ENCODE peak calls at places on chromosomes 7 and 10, in five cellular contexts. One of them, this sample, is unnamed.

GRCh38 chr7:131556055-131556911 is at the start of gene PODXL:
- DNase-seq in substantia nigra: peak
- DNase-seq in HuH-7.5: peak
- DNase-seq in NCI-H82: peak
- DNase-seq in neural progenitor cell: peak
- DNase-seq in this sample: peak

GRCh38 chr7:15836041-15836440 is 149.6 kb upstream of the MEOX2 start:
- DNase-seq in neural progenitor cell: no peak
- DNase-seq in substantia nigra: no peak
- DNase-seq in NCI-H82: no peak
- DNase-seq in HuH-7.5: no peak
- DNase-seq in this sample: no peak

GRCh38 chr10:116080553-116080952 is 192.5 kb downstream of the GFRA1 start:
- DNase-seq in substantia nigra: no peak
- DNase-seq in NCI-H82: no peak
- DNase-seq in HuH-7.5: no peak
- DNase-seq in neural progenitor cell: no peak
- DNase-seq in this sample: no peak

GRCh38 chr7:24245362-24245761 is 38.6 kb upstream of the NPY start:
- DNase-seq in neural progenitor cell: no peak
- DNase-seq in NCI-H82: no peak
- DNase-seq in HuH-7.5: no peak
- DNase-seq in substantia nigra: no peak
- DNase-seq in this sample: no peak

GRCh38 chr10:84820121-84820520 is 491.7 kb downstream of the CCSER2 start:
- DNase-seq in HuH-7.5: no peak
- DNase-seq in substantia nigra: no peak
- DNase-seq in neural progenitor cell: no peak
- DNase-seq in NCI-H82: peak
- DNase-seq in this sample: no peak

GRCh38 chr7:130290745-130291144 is 2.2 kb upstream of the CPA4 start:
- DNase-seq in substantia nigra: no peak
- DNase-seq in neural progenitor cell: no peak
- DNase-seq in NCI-H82: no peak
- DNase-seq in HuH-7.5: no peak
- DNase-seq in this sample: no peak

GRCh38 chr10:31754803-31755624 is 173.6 kb downstream of the ARHGAP12 start:
- DNase-seq in substantia nigra: peak
- DNase-seq in NCI-H82: no peak
- DNase-seq in neural progenitor cell: peak
- DNase-seq in HuH-7.5: no peak
- DNase-seq in this sample: no peak

GRCh38 chr7:64959072-64959747 is 31.6 kb downstream of the ZNF117 start:
- DNase-seq in HuH-7.5: no peak
- DNase-seq in NCI-H82: peak
- DNase-seq in substantia nigra: no peak
- DNase-seq in neural progenitor cell: peak
- DNase-seq in this sample: no peak

GRCh38 chr10:75426880-75427279 is 4.5 kb upstream of the LRMDA start:
- DNase-seq in neural progenitor cell: no peak
- DNase-seq in substantia nigra: no peak
- DNase-seq in NCI-H82: no peak
- DNase-seq in HuH-7.5: no peak
- DNase-seq in this sample: no peak

GRCh38 chr7:136528329-136528728 is 340.1 kb upstream of the CHRM2 start:
- DNase-seq in neural progenitor cell: no peak
- DNase-seq in NCI-H82: no peak
- DNase-seq in HuH-7.5: no peak
- DNase-seq in substantia nigra: no peak
- DNase-seq in this sample: no peak

GRCh38 chr10:30282226-30282625 is 66.9 kb downstream of the MTPAP start:
- DNase-seq in neural progenitor cell: no peak
- DNase-seq in substantia nigra: no peak
- DNase-seq in NCI-H82: no peak
- DNase-seq in HuH-7.5: no peak
- DNase-seq in this sample: no peak

GRCh38 chr7:97215556-97215955 is 98.1 kb downstream of the SDHAF3 start:
- DNase-seq in NCI-H82: peak
- DNase-seq in substantia nigra: no peak
- DNase-seq in HuH-7.5: no peak
- DNase-seq in neural progenitor cell: peak
- DNase-seq in this sample: no peak

GRCh38 chr10:79354141-79354540 is 6.9 kb downstream of the PPIF start:
- DNase-seq in HuH-7.5: no peak
- DNase-seq in neural progenitor cell: no peak
- DNase-seq in substantia nigra: no peak
- DNase-seq in NCI-H82: no peak
- DNase-seq in this sample: no peak

GRCh38 chr10:32788359-32788758 is 169.7 kb downstream of the ITGB1 start:
- DNase-seq in substantia nigra: no peak
- DNase-seq in NCI-H82: no peak
- DNase-seq in HuH-7.5: no peak
- DNase-seq in neural progenitor cell: no peak
- DNase-seq in this sample: no peak

GRCh38 chr7:141609566-141609965 is 58.4 kb downstream of the AGK start:
- DNase-seq in neural progenitor cell: no peak
- DNase-seq in NCI-H82: no peak
- DNase-seq in substantia nigra: no peak
- DNase-seq in HuH-7.5: no peak
- DNase-seq in this sample: no peak

GRCh38 chr10:70656489-70656888 is 15.8 kb upstream of the ADAMTS14 start:
- DNase-seq in substantia nigra: no peak
- DNase-seq in HuH-7.5: no peak
- DNase-seq in NCI-H82: no peak
- DNase-seq in neural progenitor cell: no peak
- DNase-seq in this sample: no peak

GRCh38 chr7:151459726-151460473 is 20.0 kb upstream of the CRYGN start:
- DNase-seq in substantia nigra: peak
- DNase-seq in neural progenitor cell: peak
- DNase-seq in HuH-7.5: peak
- DNase-seq in NCI-H82: peak
- DNase-seq in this sample: peak

GRCh38 chr7:47816647-47817046 is 131.6 kb downstream of the PKD1L1 start:
- DNase-seq in substantia nigra: no peak
- DNase-seq in HuH-7.5: no peak
- DNase-seq in NCI-H82: no peak
- DNase-seq in neural progenitor cell: no peak
- DNase-seq in this sample: no peak

GRCh38 chr10:43061764-43062163 is 15.1 kb upstream of the RET start:
- DNase-seq in neural progenitor cell: no peak
- DNase-seq in NCI-H82: no peak
- DNase-seq in HuH-7.5: no peak
- DNase-seq in substantia nigra: no peak
- DNase-seq in this sample: no peak

GRCh38 chr10:58544135-58544534 is 31.5 kb downstream of the BICC1 start:
- DNase-seq in NCI-H82: no peak
- DNase-seq in substantia nigra: no peak
- DNase-seq in HuH-7.5: no peak
- DNase-seq in neural progenitor cell: no peak
- DNase-seq in this sample: no peak

GRCh38 chr10:43130756-43131155 is 7.5 kb upstream of the CSGALNACT2 start:
- DNase-seq in HuH-7.5: no peak
- DNase-seq in NCI-H82: no peak
- DNase-seq in substantia nigra: no peak
- DNase-seq in neural progenitor cell: no peak
- DNase-seq in this sample: no peak

GRCh38 chr10:29957887-29958330 is 101.5 kb downstream of the JCAD start:
- DNase-seq in substantia nigra: no peak
- DNase-seq in NCI-H82: no peak
- DNase-seq in neural progenitor cell: no peak
- DNase-seq in HuH-7.5: peak
- DNase-seq in this sample: no peak

GRCh38 chr10:80486785-80487421 is 32.8 kb downstream of the TSPAN14 start:
- DNase-seq in HuH-7.5: no peak
- DNase-seq in neural progenitor cell: no peak
- DNase-seq in substantia nigra: no peak
- DNase-seq in NCI-H82: no peak
- DNase-seq in this sample: no peak

GRCh38 chr10:43683451-43684197 is 34.9 kb upstream of the ZNF32 start:
- DNase-seq in HuH-7.5: no peak
- DNase-seq in substantia nigra: no peak
- DNase-seq in neural progenitor cell: peak
- DNase-seq in NCI-H82: peak
- DNase-seq in this sample: no peak

GRCh38 chr7:44292876-44293560 is 32.4 kb downstream of the CAMK2B start:
- DNase-seq in HuH-7.5: no peak
- DNase-seq in substantia nigra: no peak
- DNase-seq in neural progenitor cell: peak
- DNase-seq in NCI-H82: no peak
- DNase-seq in this sample: no peak

GRCh38 chr7:101598422-101598957 is 30.6 kb downstream of the MYL10 start:
- DNase-seq in NCI-H82: no peak
- DNase-seq in neural progenitor cell: no peak
- DNase-seq in HuH-7.5: no peak
- DNase-seq in substantia nigra: no peak
- DNase-seq in this sample: no peak

GRCh38 chr7:157673573-157673972 is 336.8 kb downstream of the DNAJB6 start:
- DNase-seq in substantia nigra: no peak
- DNase-seq in neural progenitor cell: no peak
- DNase-seq in NCI-H82: no peak
- DNase-seq in HuH-7.5: no peak
- DNase-seq in this sample: no peak

GRCh38 chr7:41693150-41693997 is 9.5 kb downstream of the INHBA start:
- DNase-seq in substantia nigra: no peak
- DNase-seq in neural progenitor cell: peak
- DNase-seq in NCI-H82: peak
- DNase-seq in HuH-7.5: no peak
- DNase-seq in this sample: no peak

GRCh38 chr7:68550027-68550426 is 1048.2 kb upstream of the AUTS2 start:
- DNase-seq in NCI-H82: no peak
- DNase-seq in substantia nigra: no peak
- DNase-seq in HuH-7.5: no peak
- DNase-seq in neural progenitor cell: no peak
- DNase-seq in this sample: no peak

GRCh38 chr7:155652156-155653124 is 8.0 kb downstream of the RBM33 start:
- DNase-seq in neural progenitor cell: no peak
- DNase-seq in HuH-7.5: no peak
- DNase-seq in NCI-H82: no peak
- DNase-seq in substantia nigra: no peak
- DNase-seq in this sample: no peak

GRCh38 chr7:41508755-41509154 is 194.1 kb downstream of the INHBA start:
- DNase-seq in NCI-H82: no peak
- DNase-seq in neural progenitor cell: no peak
- DNase-seq in HuH-7.5: no peak
- DNase-seq in substantia nigra: no peak
- DNase-seq in this sample: no peak

GRCh38 chr10:88848499-88848898 is 3.1 kb downstream of the ANKRD22 start:
- DNase-seq in neural progenitor cell: no peak
- DNase-seq in substantia nigra: no peak
- DNase-seq in NCI-H82: no peak
- DNase-seq in HuH-7.5: no peak
- DNase-seq in this sample: no peak

This sample was measured in posterior cingulate gyrus.